ENCODE peak calls at places on chromosomes 5 and 9, in four cellular contexts. A, E, H and R are unnamed samples.

GRCh38 chr5:14173419-14174234 is 30.5 kb downstream of the TRIO start:
- DNase-seq in A (no peak), E (no peak), H (no peak), R (no peak)

GRCh38 chr5:93196986-93197385 is 384.0 kb downstream of the NR2F1-AS1 start:
- DNase-seq in A (no peak), E (no peak), H (no peak), R (no peak)

GRCh38 chr9:72542917-72543316 is 21.5 kb downstream of the TMC1 start:
- DNase-seq in A (no peak), E (no peak), H (no peak), R (no peak)

GRCh38 chr5:67301285-67301904 is 104.8 kb upstream of the CD180 start:
- DNase-seq in A (peak), E (no peak), H (no peak), R (no peak)

GRCh38 chr5:150057052-150057451 is 29.3 kb downstream of the CSF1R start:
- DNase-seq in A (no peak), E (no peak), H (no peak), R (no peak)

GRCh38 chr9:107485451-107486043 is 4.0 kb downstream of the KLF4 start:
- DNase-seq in A (no peak), E (no peak), H (no peak), R (no peak)

GRCh38 chr5:120096413-120096812 is 367.7 kb upstream of the PRR16 start:
- DNase-seq in A (peak), E (no peak), H (no peak), R (no peak)

GRCh38 chr9:137114613-137115393 is at the start of gene DPP7:
- DNase-seq in A (peak), E (peak), H (peak), R (peak)

GRCh38 chr5:172223901-172224873 is 30.2 kb downstream of the EFCAB9 start:
- DNase-seq in A (no peak), E (no peak), H (peak), R (peak)

GRCh38 chr5:66720776-66721175 is 124.6 kb downstream of the MAST4 start:
- DNase-seq in A (no peak), E (no peak), H (no peak), R (no peak)

GRCh38 chr5:124843596-124843899 is 97.1 kb upstream of the ZNF608 start:
- DNase-seq in A (no peak), E (no peak), H (no peak), R (no peak)

GRCh38 chr9:137350696-137351584 is 48.9 kb upstream of the NRARP start:
- DNase-seq in A (no peak), E (no peak), H (peak), R (no peak)

GRCh38 chr5:121919091-121919490 is 42.7 kb upstream of the SRFBP1 start:
- DNase-seq in A (no peak), E (no peak), H (no peak), R (no peak)
- TF ChIP-seq CTCF in A (no peak), E (no peak), H (no peak), R (no peak)

DNA sequence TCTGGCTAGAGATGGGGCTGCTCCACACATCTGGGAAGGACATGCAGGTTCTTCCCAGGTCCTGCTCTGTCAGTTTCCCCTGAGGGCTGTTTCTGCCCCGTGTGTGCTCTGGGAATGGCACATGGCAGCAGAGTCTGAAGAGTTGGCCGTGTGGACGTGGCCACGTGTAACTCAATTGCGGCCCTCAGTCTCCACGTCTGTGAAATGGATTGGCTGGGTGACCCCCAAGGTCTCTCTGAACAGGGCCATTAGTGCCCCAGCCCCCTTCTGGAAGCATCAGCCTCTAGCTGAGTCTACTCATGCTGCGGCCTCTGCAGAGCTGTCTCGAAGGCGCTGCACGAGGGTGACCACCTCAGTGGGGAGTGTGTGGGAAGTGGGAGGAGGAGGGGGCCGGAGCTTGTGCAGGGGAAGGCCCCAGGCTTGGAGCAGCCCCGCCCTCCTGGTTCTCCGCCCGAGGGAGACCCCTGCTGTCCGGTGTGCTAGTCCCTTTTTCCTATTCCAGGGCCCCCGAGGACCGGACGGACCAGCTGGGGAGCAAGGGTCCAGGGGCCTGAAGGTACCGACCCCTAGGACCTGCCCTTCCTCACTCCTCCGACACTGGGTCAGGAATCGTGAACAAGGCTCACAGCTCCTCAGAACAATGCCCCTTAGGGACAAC is 58.9 kb upstream of the ORM1 start:
- DNase-seq in A (no peak), E (peak), H (no peak), R (no peak)
- TF ChIP-seq CTCF in A (no peak), E (peak), H (no peak), R (peak)

GRCh38 chr9:114507726-114508125 is 2.5 kb upstream of the WHRN start:
- DNase-seq in A (peak), E (no peak), H (peak), R (peak)
- TF ChIP-seq CTCF in A (no peak), E (no peak), H (peak), R (peak)

DNA sequence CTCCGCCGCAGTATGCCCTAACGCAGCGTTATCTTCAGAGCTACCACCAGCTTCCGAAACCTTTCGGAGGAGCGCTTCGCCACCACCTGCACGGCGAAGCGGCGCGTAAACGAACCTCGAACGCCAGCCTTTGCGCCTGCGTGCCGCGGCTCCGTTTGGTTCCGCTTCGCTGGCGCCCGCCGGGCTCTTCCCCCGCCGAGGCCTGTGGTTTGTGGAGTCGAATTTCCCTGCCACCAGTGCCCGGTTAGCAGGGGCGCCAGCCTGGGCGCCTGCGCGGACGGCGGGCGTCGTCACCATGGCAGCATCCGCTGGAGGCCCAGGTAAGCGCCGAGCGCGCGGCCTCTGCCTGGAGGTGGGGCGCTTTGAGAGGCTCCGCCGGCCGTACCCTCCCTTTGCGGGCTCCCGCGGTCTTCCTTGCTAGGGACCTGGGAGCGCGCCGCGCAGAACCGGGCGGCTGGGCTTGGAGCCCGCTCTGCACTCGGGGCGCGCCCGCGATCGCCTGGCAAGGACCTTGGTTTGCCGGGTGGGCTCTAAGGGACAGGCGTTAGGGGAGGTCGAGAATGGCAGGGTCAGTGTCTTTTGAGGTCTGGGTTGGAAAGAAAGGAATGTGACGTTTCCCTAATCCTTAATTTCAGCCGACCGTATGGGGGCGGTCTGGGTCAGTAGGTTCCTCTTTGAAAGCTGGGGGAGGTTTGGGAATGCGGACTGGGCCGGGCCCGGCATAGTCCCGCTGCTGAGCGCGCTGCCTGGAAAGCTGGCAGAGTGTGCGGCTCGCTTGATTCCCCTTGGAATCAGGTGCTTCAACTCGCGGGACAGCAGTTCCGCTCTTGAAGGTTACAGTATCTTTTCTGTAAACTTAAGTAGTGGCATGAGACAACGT is at the start of gene FAM151B:
- DNase-seq in A (peak), E (peak), H (peak), R (peak)
- TF ChIP-seq CTCF in A (peak), E (peak), H (no peak), R (peak)

GRCh38 chr5:170986598-170986997 is 124.8 kb downstream of the RANBP17 start:
- DNase-seq in A (no peak), E (no peak), H (no peak), R (no peak)
- TF ChIP-seq CTCF in A (no peak), E (no peak), H (no peak), R (peak)

GRCh38 chr5:423626-424258 is 19.2 kb upstream of the EXOC3 start:
- DNase-seq in A (no peak), E (no peak), H (no peak), R (no peak)

GRCh38 chr5:426392-426976 is 16.5 kb upstream of the EXOC3 start:
- DNase-seq in A (no peak), E (no peak), H (no peak), R (no peak)

GRCh38 chr5:424259-425110 is 18.5 kb upstream of the EXOC3 start:
- DNase-seq in A (no peak), E (no peak), H (peak), R (peak)

GRCh38 chr5:427415-428087 is 15.4 kb upstream of the EXOC3 start:
- DNase-seq in A (no peak), E (no peak), H (no peak), R (peak)

GRCh38 chr5:425714-426113 is 17.3 kb upstream of the EXOC3 start:
- DNase-seq in A (no peak), E (no peak), H (no peak), R (no peak)
- TF ChIP-seq CTCF in A (no peak), E (no peak), H (no peak), R (no peak)

GRCh38 chr5:11619339-11620028 is 284.8 kb downstream of the CTNND2 start:
- DNase-seq in A (peak), E (no peak), H (no peak), R (no peak)
- TF ChIP-seq CTCF in A (peak), E (no peak), H (no peak), R (no peak)

DNA sequence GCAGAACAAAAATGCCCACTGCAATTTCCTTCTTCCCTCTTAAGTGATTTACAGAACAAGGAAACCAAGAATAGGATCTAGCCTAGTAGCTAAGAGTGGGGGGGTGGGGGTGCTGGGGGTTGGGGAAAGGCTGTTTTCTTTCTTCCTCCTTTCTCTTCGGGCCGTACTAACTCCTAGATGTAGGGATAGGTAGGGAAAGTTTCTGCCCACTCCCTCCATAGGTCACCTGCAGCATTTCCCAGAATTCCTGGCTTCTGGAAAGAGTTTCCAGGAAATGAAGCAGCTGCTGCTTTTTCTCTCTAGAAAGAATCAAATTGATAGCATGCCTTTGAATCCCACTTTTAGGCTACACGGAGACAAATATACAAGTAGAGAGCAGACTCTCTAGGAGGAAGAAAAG is 15.6 kb downstream of the SPATA9 start:
- DNase-seq in A (no peak), E (no peak), H (no peak), R (no peak)
- TF ChIP-seq CTCF in A (no peak), E (no peak), H (no peak), R (no peak)

GRCh38 chr9:23663536-23663935 is 162.5 kb downstream of the ELAVL2 start:
- DNase-seq in A (no peak), E (no peak), H (no peak), R (no peak)
- TF ChIP-seq CTCF in A (no peak), E (no peak), H (no peak), R (no peak)